ENCODE peak calls at places on chromosomes 11 and 22, in five cellular contexts. One of them, this sample, is unnamed.

GRCh38 chr22:36355362-36355761 is 32.4 kb downstream of the MYH9 start:
- DNase-seq in prostate gland: no peak
- DNase-seq in endothelial cell of umbilical vein: no peak
- DNase-seq in MM.1S: peak; percentile 45
- DNase-seq in thoracic aorta: no peak
- DNase-seq in this sample: no peak

GRCh38 chr22:29113329-29113728 is 40.5 kb downstream of the KREMEN1 start:
- DNase-seq in prostate gland: no peak
- DNase-seq in endothelial cell of umbilical vein: no peak
- DNase-seq in MM.1S: no peak
- DNase-seq in thoracic aorta: no peak
- DNase-seq in this sample: no peak

GRCh38 chr22:47012589-47013365 is 250.3 kb downstream of the TBC1D22A start:
- DNase-seq in prostate gland: no peak
- DNase-seq in endothelial cell of umbilical vein: no peak
- DNase-seq in MM.1S: no peak
- DNase-seq in thoracic aorta: no peak
- DNase-seq in this sample: no peak

GRCh38 chr11:101866619-101867491 is 48.0 kb upstream of the CEP126 start:
- DNase-seq in prostate gland: no peak
- DNase-seq in endothelial cell of umbilical vein: peak; percentile 29
- DNase-seq in MM.1S: no peak
- DNase-seq in thoracic aorta: no peak
- DNase-seq in this sample: peak; percentile 58

GRCh38 chr11:115718945-115719344 is 214.7 kb upstream of the CADM1 start:
- DNase-seq in prostate gland: no peak
- DNase-seq in endothelial cell of umbilical vein: no peak
- DNase-seq in MM.1S: no peak
- DNase-seq in thoracic aorta: no peak
- DNase-seq in this sample: no peak

GRCh38 chr11:73576226-73576625 is 21.7 kb downstream of the FAM168A start:
- DNase-seq in prostate gland: no peak
- DNase-seq in endothelial cell of umbilical vein: no peak
- DNase-seq in MM.1S: no peak
- DNase-seq in thoracic aorta: no peak
- DNase-seq in this sample: no peak

GRCh38 chr11:35683728-35684339 is 21.3 kb downstream of the TRIM44 start:
- DNase-seq in prostate gland: no peak
- DNase-seq in endothelial cell of umbilical vein: no peak
- DNase-seq in MM.1S: no peak
- DNase-seq in thoracic aorta: no peak
- DNase-seq in this sample: no peak

GRCh38 chr11:68214173-68215086 is 1.3 kb upstream of the KMT5B start:
- DNase-seq in prostate gland: no peak
- DNase-seq in endothelial cell of umbilical vein: peak; percentile 17
- DNase-seq in MM.1S: no peak
- DNase-seq in thoracic aorta: no peak
- DNase-seq in this sample: no peak

GRCh38 chr11:107999759-108000455 is 8.8 kb upstream of the CUL5 start:
- DNase-seq in prostate gland: no peak
- DNase-seq in endothelial cell of umbilical vein: peak; percentile 61
- DNase-seq in MM.1S: peak; percentile 56
- DNase-seq in thoracic aorta: no peak
- DNase-seq in this sample: peak; percentile 63

GRCh38 chr11:74822187-74822586 is 73.5 kb downstream of the RNF169 start:
- DNase-seq in prostate gland: no peak
- DNase-seq in endothelial cell of umbilical vein: peak; percentile 97
- DNase-seq in MM.1S: no peak
- DNase-seq in thoracic aorta: no peak
- DNase-seq in this sample: no peak

GRCh38 chr22:35766654-35767580 is 49.2 kb downstream of the APOL5 start:
- DNase-seq in prostate gland: no peak
- DNase-seq in endothelial cell of umbilical vein: peak; percentile 73
- DNase-seq in MM.1S: no peak
- DNase-seq in thoracic aorta: no peak
- DNase-seq in this sample: no peak

GRCh38 chr22:31089101-31090100 is 8.3 kb downstream of the SMTN start:
- DNase-seq in prostate gland: no peak
- DNase-seq in endothelial cell of umbilical vein: peak; percentile 34
- DNase-seq in MM.1S: peak; percentile 33
- DNase-seq in thoracic aorta: no peak
- DNase-seq in this sample: no peak

GRCh38 chr22:42270512-42271190 is at the start of gene TCF20:
- DNase-seq in prostate gland: peak; percentile 76
- DNase-seq in endothelial cell of umbilical vein: peak; percentile 56
- DNase-seq in MM.1S: peak; percentile 83
- DNase-seq in thoracic aorta: no peak
- DNase-seq in this sample: peak; percentile 79

GRCh38 chr11:72079776-72080325 is 491 bp downstream of the NUMA1 start:
- DNase-seq in prostate gland: peak; percentile 68
- DNase-seq in endothelial cell of umbilical vein: no peak
- DNase-seq in MM.1S: no peak
- DNase-seq in thoracic aorta: no peak
- DNase-seq in this sample: no peak

GRCh38 chr22:29259253-29259899 is 8.4 kb downstream of the RHBDD3 start:
- DNase-seq in prostate gland: no peak
- DNase-seq in endothelial cell of umbilical vein: no peak
- DNase-seq in MM.1S: no peak
- DNase-seq in thoracic aorta: no peak
- DNase-seq in this sample: no peak

GRCh38 chr11:62553839-62554361 is 7.3 kb upstream of the AHNAK start:
- DNase-seq in prostate gland: no peak
- DNase-seq in endothelial cell of umbilical vein: no peak
- DNase-seq in MM.1S: no peak
- DNase-seq in thoracic aorta: no peak
- DNase-seq in this sample: peak; percentile 81

GRCh38 chr22:40036126-40036525 is 41.4 kb downstream of the FAM83F start:
- DNase-seq in prostate gland: no peak
- DNase-seq in endothelial cell of umbilical vein: no peak
- DNase-seq in MM.1S: no peak
- DNase-seq in thoracic aorta: no peak
- DNase-seq in this sample: no peak

GRCh38 chr11:105156720-105157119 is 17.2 kb upstream of the CARD18 start:
- DNase-seq in prostate gland: no peak
- DNase-seq in endothelial cell of umbilical vein: no peak
- DNase-seq in MM.1S: no peak
- DNase-seq in thoracic aorta: no peak
- DNase-seq in this sample: no peak

GRCh38 chr11:30635401-30635989 is 49.3 kb upstream of the MPPED2 start:
- DNase-seq in prostate gland: no peak
- DNase-seq in endothelial cell of umbilical vein: peak; percentile 1
- DNase-seq in MM.1S: no peak
- DNase-seq in thoracic aorta: no peak
- DNase-seq in this sample: no peak

GRCh38 chr22:27515091-27515523 is 286.4 kb downstream of the MN1 start:
- DNase-seq in prostate gland: no peak
- DNase-seq in endothelial cell of umbilical vein: no peak
- DNase-seq in MM.1S: no peak
- DNase-seq in thoracic aorta: no peak
- DNase-seq in this sample: no peak

GRCh38 chr11:64222651-64223000 is 3.4 kb downstream of the TRPT1 start:
- DNase-seq in prostate gland: no peak
- DNase-seq in endothelial cell of umbilical vein: no peak
- DNase-seq in MM.1S: no peak
- DNase-seq in thoracic aorta: no peak
- DNase-seq in this sample: no peak

GRCh38 chr11:45816614-45817013 is 11.7 kb downstream of the SLC35C1 start:
- DNase-seq in prostate gland: no peak
- DNase-seq in endothelial cell of umbilical vein: no peak
- DNase-seq in MM.1S: no peak
- DNase-seq in thoracic aorta: no peak
- DNase-seq in this sample: no peak

GRCh38 chr11:46353706-46354105 is 6.4 kb downstream of the DGKZ start:
- DNase-seq in prostate gland: no peak
- DNase-seq in endothelial cell of umbilical vein: no peak
- DNase-seq in MM.1S: no peak
- DNase-seq in thoracic aorta: no peak
- DNase-seq in this sample: no peak

GRCh38 chr11:69361466-69361865 is 67.5 kb downstream of the MYEOV start:
- DNase-seq in prostate gland: no peak
- DNase-seq in endothelial cell of umbilical vein: no peak
- DNase-seq in MM.1S: no peak
- DNase-seq in thoracic aorta: no peak
- DNase-seq in this sample: no peak

GRCh38 chr11:130912552-130912951 is 3.7 kb downstream of the SNX19 start:
- DNase-seq in prostate gland: no peak
- DNase-seq in endothelial cell of umbilical vein: no peak
- DNase-seq in MM.1S: no peak
- DNase-seq in thoracic aorta: no peak
- DNase-seq in this sample: no peak

GRCh38 chr11:77879218-77879617 is 58.3 kb downstream of the AAMDC start:
- DNase-seq in prostate gland: no peak
- DNase-seq in endothelial cell of umbilical vein: no peak
- DNase-seq in MM.1S: peak; percentile 85
- DNase-seq in thoracic aorta: no peak
- DNase-seq in this sample: no peak

GRCh38 chr22:38871360-38872171 is 450 bp downstream of the CBX6 start:
- DNase-seq in prostate gland: no peak
- DNase-seq in endothelial cell of umbilical vein: no peak
- DNase-seq in MM.1S: peak; percentile 33
- DNase-seq in thoracic aorta: no peak
- DNase-seq in this sample: no peak
- H3K27ac ChIP-seq in prostate gland: peak overlapping the region; percentile 80
- H3K27ac ChIP-seq in endothelial cell of umbilical vein: no peak overlapping the region
- H3K27ac ChIP-seq in MM.1S: peak overlapping the region; percentile 80
- H3K27ac ChIP-seq in thoracic aorta: peak overlapping the region; percentile 79
- H3K27ac ChIP-seq in this sample: peak overlapping the region; percentile 79

GRCh38 chr22:22461583-22461982 is 47.0 kb downstream of the ZNF280B start:
- DNase-seq in prostate gland: no peak
- DNase-seq in endothelial cell of umbilical vein: no peak
- DNase-seq in MM.1S: no peak
- DNase-seq in thoracic aorta: no peak
- DNase-seq in this sample: no peak

GRCh38 chr22:22464541-22465054 is 43.9 kb downstream of the ZNF280B start:
- DNase-seq in prostate gland: no peak
- DNase-seq in endothelial cell of umbilical vein: no peak
- DNase-seq in MM.1S: no peak
- DNase-seq in thoracic aorta: no peak
- DNase-seq in this sample: no peak

GRCh38 chr22:22463855-22464540 is 44.5 kb downstream of the ZNF280B start:
- DNase-seq in prostate gland: peak; percentile 44
- DNase-seq in endothelial cell of umbilical vein: peak; percentile 54
- DNase-seq in MM.1S: peak; percentile 67
- DNase-seq in thoracic aorta: no peak
- DNase-seq in this sample: peak; percentile 48

GRCh38 chr22:22461111-22461510 is 47.4 kb downstream of the ZNF280B start:
- DNase-seq in prostate gland: no peak
- DNase-seq in endothelial cell of umbilical vein: no peak
- DNase-seq in MM.1S: no peak
- DNase-seq in thoracic aorta: no peak
- DNase-seq in this sample: no peak

DNA sequence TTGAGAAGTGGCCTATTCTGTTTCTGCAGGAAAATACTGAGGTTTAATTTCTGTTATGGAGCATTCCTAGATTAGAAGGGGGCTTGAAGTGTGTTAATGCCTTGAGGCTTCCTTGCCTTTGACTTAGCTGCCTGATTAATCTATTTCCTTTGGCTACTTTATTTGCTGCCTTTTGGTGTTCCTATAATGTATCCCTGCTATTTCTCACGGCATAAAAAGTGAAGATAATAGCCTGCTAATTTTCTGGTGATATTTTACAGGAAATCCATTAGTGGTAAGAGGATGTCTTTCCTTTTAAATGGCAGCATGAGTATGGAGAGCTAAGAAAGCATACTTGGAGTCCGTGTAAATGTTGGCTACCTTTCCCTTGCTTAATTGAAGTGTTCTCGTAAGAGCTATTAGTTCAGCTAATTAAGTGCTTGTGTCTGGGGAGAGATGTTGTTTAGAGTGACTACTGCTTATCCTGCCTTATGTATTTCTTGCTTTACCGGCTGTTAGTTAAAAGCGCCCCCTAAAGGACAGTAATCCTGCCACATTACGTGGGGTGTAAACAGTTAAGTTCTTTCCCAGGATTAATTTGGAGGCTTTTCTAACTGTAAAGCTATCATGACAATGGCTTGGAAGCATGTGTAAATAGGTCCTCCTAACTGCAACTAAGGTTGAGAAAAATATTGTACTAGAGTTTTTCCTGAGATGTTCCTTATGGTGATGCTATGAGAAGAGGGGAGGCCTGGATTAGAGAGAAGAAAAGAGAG is 45.6 kb downstream of the ZNF280B start:
- DNase-seq in prostate gland: no peak
- DNase-seq in endothelial cell of umbilical vein: peak; percentile 2
- DNase-seq in MM.1S: peak; percentile 40
- DNase-seq in thoracic aorta: no peak
- DNase-seq in this sample: no peak
- TF ChIP-seq CTCF in prostate gland: no peak
- TF ChIP-seq CTCF in endothelial cell of umbilical vein: peak; percentile 15
- TF ChIP-seq CTCF in MM.1S: peak; percentile 58
- TF ChIP-seq CTCF in thoracic aorta: no peak
- TF ChIP-seq CTCF in this sample: no peak

GRCh38 chr22:24819941-24820461 is 14.0 kb downstream of the SGSM1 start:
- DNase-seq in prostate gland: peak; percentile 36
- DNase-seq in endothelial cell of umbilical vein: no peak
- DNase-seq in MM.1S: no peak
- DNase-seq in thoracic aorta: no peak
- DNase-seq in this sample: no peak

GRCh38 chr22:24822471-24822870 is 16.5 kb downstream of the SGSM1 start:
- DNase-seq in prostate gland: no peak
- DNase-seq in endothelial cell of umbilical vein: no peak
- DNase-seq in MM.1S: no peak
- DNase-seq in thoracic aorta: no peak
- DNase-seq in this sample: no peak

GRCh38 chr22:24823787-24824186 is 17.8 kb downstream of the SGSM1 start:
- DNase-seq in prostate gland: no peak
- DNase-seq in endothelial cell of umbilical vein: no peak
- DNase-seq in MM.1S: no peak
- DNase-seq in thoracic aorta: no peak
- DNase-seq in this sample: no peak

GRCh38 chr22:24816841-24817240 is 10.8 kb downstream of the SGSM1 start:
- DNase-seq in prostate gland: no peak
- DNase-seq in endothelial cell of umbilical vein: no peak
- DNase-seq in MM.1S: no peak
- DNase-seq in thoracic aorta: no peak
- DNase-seq in this sample: no peak

GRCh38 chr22:24819487-24819886 is 13.5 kb downstream of the SGSM1 start:
- DNase-seq in prostate gland: no peak
- DNase-seq in endothelial cell of umbilical vein: no peak
- DNase-seq in MM.1S: no peak
- DNase-seq in thoracic aorta: no peak
- DNase-seq in this sample: no peak
- H3K27ac ChIP-seq in prostate gland: no peak overlapping the region
- H3K27ac ChIP-seq in endothelial cell of umbilical vein: no peak overlapping the region
- H3K27ac ChIP-seq in MM.1S: no peak overlapping the region
- H3K27ac ChIP-seq in thoracic aorta: no peak overlapping the region
- H3K27ac ChIP-seq in this sample: no peak overlapping the region

DNA sequence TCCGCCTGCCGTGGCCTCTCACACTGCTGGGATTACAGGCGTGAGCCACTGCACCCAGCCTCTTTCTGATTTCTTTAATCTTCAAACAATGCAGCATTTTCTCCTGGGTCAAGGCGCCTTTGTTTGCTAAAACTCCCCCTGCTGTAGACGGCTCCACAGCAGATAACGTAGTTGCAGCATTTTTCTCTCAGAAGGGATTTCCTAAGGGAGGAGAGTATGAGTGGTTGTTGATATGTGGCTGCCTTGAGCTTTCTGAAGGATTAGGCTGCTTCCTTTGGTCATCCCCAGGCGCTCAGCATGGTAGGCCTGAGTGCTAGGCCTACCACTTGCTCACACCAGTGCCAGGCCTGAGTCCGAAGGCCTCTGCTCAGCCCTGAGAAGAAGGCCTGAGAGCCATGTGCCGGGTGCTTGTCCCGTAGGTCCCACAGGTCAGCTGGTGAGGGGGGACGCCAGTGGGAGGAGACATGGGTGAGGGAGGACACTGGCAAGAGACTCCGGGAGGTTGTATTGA is 18.1 kb downstream of the SMARCB1 start:
- DNase-seq in prostate gland: no peak
- DNase-seq in endothelial cell of umbilical vein: no peak
- DNase-seq in MM.1S: no peak
- DNase-seq in thoracic aorta: no peak
- DNase-seq in this sample: no peak
- TF ChIP-seq CTCF in prostate gland: no peak
- TF ChIP-seq CTCF in endothelial cell of umbilical vein: no peak
- TF ChIP-seq CTCF in MM.1S: no peak
- TF ChIP-seq CTCF in thoracic aorta: no peak
- TF ChIP-seq CTCF in this sample: no peak